ENCODE peak calls at places on chromosomes 1 and 21, in four cellular contexts. K, Y, U and O are unnamed samples.

GRCh38 chr1:18121072-18121820 is 13.6 kb downstream of the IGSF21 start:
- DNase-seq in U (no peak), K (no peak), Y (no peak), O (no peak)

GRCh38 chr1:198179556-198179981 is 22.8 kb downstream of the NEK7 start:
- DNase-seq in Y (no peak), K (peak; percentile 74), U (no peak), O (no peak)

GRCh38 chr1:186059311-186059710 is 315.7 kb downstream of the TPR start:
- DNase-seq in U (no peak), Y (no peak), K (peak; percentile 28), O (no peak)

GRCh38 chr1:200410566-200410878 is 686 bp upstream of the ZNF281 start:
- DNase-seq in K (no peak), U (no peak), Y (peak; percentile 75), O (no peak)

GRCh38 chr21:31554511-31555022 is 104.9 kb upstream of the SOD1 start:
- DNase-seq in U (no peak), Y (peak; percentile 63), K (peak; percentile 5), O (peak; percentile 57)

GRCh38 chr1:226953175-226953800 is 13.2 kb downstream of the COQ8A start:
- DNase-seq in K (peak; percentile 49), U (no peak), Y (no peak), O (no peak)

GRCh38 chr1:182198006-182198605 is 136.6 kb upstream of the ZNF648 start:
- DNase-seq in Y (no peak), U (no peak), K (no peak), O (no peak)

GRCh38 chr1:240739139-240739538 is 127.2 kb upstream of the GREM2 start:
- DNase-seq in Y (no peak), K (no peak), U (no peak), O (no peak)

GRCh38 chr1:203320546-203321272 is 15.4 kb downstream of the BTG2 start:
- DNase-seq in U (no peak), K (peak; percentile 63), Y (peak; percentile 84), O (no peak)

GRCh38 chr1:30087465-30087864 is 635.9 kb downstream of the MATN1 start:
- DNase-seq in Y (peak; percentile 72), K (no peak), U (peak; percentile 19), O (no peak)

GRCh38 chr1:248618878-248619277 is 16.0 kb downstream of the OR2T11 start:
- DNase-seq in U (no peak), K (peak; percentile 0), Y (no peak), O (no peak)

GRCh38 chr1:112818990-112819689 is 104.0 kb upstream of the PPM1J start:
- DNase-seq in K (peak; percentile 91), U (no peak), Y (no peak), O (no peak)

GRCh38 chr21:46199436-46200373 is 15.4 kb upstream of the SPATC1L start:
- DNase-seq in U (no peak), Y (no peak), K (peak; percentile 15), O (no peak)

GRCh38 chr1:29784276-29785136 is 548.2 kb downstream of the PTPRU start:
- DNase-seq in K (no peak), U (no peak), Y (no peak), O (no peak)

GRCh38 chr1:219549215-219549614 is 63.7 kb downstream of the ZC3H11B start:
- DNase-seq in U (no peak), Y (no peak), K (no peak), O (no peak)

DNA sequence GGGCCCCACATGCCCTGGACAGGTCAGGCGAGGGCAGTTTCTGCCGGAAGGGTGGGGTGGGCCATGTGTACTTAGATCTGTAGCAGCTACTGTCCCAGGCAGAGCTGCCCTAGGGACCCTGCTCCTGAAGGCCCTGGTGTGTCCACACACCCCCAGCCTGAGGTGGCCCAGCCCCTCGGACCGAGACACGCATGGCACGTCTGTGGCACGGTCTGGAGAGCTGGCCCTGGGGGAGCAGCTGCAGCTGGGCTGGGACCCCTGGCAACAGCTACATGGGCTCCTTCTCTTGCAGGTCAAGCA is 24.6 kb downstream of the PANK4 start:
- DNase-seq in K (no peak), U (no peak), Y (no peak), O (no peak)
- H2AK5ac ChIP-seq in K (no peak overlapping the region), U (no peak overlapping the region), Y (no peak overlapping the region), O (peak overlapping the region; percentile 70)

DNA sequence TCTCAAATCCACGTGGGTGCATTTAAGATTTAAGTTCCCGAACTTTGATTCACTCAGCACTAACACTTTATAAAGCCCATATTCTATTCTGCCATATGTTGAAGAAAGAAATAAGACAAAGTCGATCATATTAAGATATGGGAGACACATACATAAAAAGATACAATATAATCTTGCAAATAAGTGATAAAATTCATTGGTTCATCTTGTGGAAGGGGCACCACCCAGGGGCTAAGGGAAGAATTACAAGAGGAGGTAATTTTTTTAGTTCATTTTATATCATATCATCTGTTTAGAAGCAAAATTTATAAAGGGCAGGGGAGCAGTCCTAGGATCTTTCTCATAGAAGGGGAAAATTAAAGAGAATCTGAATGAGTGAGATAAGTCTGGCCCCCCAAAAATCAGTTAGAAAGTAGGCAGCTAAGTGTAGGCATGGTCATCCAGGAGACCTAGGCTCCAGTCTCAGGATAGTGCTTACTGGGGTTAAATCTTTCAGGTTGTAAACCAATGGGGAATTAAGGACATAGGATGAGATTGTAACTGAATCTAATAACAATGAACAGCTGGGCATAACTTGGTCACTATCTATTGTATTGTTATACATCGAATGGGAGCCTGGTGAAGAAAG is 124.2 kb upstream of the L1TD1 start:
- DNase-seq in U (no peak), Y (no peak), K (peak; percentile 13), O (no peak)
- H2BK120ac ChIP-seq in U (no peak overlapping the region), Y (no peak overlapping the region), K (no peak overlapping the region), O (no peak overlapping the region)

DNA sequence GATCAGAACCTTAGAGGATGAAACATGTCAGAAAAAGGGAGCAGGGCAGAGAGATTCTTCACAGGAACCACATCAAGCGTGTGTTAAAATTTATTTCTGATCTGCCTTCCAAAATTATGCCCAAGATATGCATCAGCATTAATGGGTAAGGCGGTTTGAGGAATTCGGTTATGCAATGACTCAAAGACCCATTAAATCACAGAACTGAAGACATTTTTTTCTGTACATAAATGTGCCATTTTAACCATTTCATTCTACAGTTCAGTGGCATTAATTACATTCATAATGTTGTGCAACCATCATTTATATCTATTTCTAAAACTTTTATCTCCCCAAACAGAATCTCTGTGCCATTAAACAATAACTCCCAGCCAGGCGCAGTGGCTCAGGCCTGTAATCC is 43.4 kb downstream of the CNST start:
- DNase-seq in Y (no peak), U (no peak), K (no peak), O (no peak)
- H3K4me2 ChIP-seq in Y (no peak overlapping the region), U (no peak overlapping the region), K (no peak overlapping the region), O (no peak overlapping the region)

GRCh38 chr1:212044851-212045250 is 9.3 kb downstream of the DTL start:
- DNase-seq in K (no peak), Y (no peak), U (no peak), O (no peak)
- H2AK5ac ChIP-seq in K (no peak overlapping the region), Y (no peak overlapping the region), U (no peak overlapping the region), O (no peak overlapping the region)

DNA sequence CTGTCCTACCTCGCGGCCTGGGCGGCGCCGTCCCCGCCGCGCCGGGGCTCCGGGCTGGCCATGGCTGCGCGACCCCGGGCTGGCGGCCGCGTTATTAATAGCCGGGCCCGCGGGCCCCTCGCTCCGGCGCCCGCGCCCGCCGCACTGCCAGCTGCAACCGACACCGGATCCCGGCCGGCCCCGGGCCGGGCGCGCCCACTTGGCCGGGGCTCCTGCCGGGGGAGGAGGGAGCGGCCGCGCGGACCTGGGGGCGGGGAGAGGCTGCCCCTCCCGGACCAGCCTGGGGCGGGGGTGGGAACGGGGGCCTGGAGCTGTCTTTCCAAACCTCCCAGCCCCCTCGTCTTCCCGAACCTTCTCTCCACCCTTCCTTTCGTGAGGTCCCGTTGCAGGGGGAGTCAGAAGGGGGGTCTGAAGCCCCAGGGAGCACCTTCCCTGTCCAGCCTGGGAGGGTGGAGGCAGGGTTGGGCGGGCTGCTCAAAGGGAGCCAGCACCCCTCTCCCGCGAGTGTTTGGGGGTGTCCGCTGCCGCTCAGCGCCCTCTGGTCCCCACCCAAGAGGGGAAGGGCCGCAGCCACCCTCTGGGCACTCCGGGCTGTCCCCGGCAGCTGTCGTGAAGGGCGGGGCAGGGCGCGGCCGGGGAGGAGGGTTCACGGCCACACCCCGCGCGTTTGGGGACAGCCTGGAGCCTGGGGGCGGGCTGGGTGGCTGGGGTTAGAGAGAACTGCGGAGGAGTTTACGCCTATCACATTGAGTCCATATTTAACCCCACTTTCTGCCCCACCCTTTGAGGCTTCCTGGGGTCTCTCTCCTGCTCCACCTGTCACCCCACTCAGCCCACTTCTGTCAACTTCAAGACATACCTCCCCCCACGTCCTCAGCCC is at the start of gene SYNC:
- DNase-seq in K (peak; percentile 78), Y (no peak), U (no peak), O (no peak)
- H2BK120ac ChIP-seq in K (peak within 1 kb of the TSS; percentile 99), Y (no peak within 1 kb of the TSS), U (no peak within 1 kb of the TSS), O (no peak within 1 kb of the TSS)

GRCh38 chr1:48807599-48808260 is 31.0 kb upstream of the BEND5 start:
- DNase-seq in Y (no peak), U (no peak), K (no peak), O (no peak)
- H3K4me2 ChIP-seq in Y (no peak overlapping the region), U (no peak overlapping the region), K (no peak overlapping the region), O (no peak overlapping the region)

GRCh38 chr1:234854648-234855039 is 244.7 kb upstream of the IRF2BP2 start:
- DNase-seq in Y (no peak), U (no peak), K (no peak), O (no peak)
- H2AK5ac ChIP-seq in Y (no peak overlapping the region), U (no peak overlapping the region), K (no peak overlapping the region), O (no peak overlapping the region)

GRCh38 chr1:93770640-93771039 is 89.0 kb upstream of the BCAR3 start:
- DNase-seq in U (no peak), Y (no peak), K (peak; percentile 27), O (peak; percentile 11)

GRCh38 chr1:93769767-93770166 is 88.1 kb upstream of the BCAR3 start:
- DNase-seq in K (no peak), Y (no peak), U (no peak), O (no peak)

GRCh38 chr1:93766451-93766850 is 84.8 kb upstream of the BCAR3 start:
- DNase-seq in U (no peak), Y (no peak), K (no peak), O (no peak)

GRCh38 chr1:93771843-93772242 is 90.2 kb upstream of the BCAR3 start:
- DNase-seq in U (no peak), Y (no peak), K (no peak), O (no peak)

DNA sequence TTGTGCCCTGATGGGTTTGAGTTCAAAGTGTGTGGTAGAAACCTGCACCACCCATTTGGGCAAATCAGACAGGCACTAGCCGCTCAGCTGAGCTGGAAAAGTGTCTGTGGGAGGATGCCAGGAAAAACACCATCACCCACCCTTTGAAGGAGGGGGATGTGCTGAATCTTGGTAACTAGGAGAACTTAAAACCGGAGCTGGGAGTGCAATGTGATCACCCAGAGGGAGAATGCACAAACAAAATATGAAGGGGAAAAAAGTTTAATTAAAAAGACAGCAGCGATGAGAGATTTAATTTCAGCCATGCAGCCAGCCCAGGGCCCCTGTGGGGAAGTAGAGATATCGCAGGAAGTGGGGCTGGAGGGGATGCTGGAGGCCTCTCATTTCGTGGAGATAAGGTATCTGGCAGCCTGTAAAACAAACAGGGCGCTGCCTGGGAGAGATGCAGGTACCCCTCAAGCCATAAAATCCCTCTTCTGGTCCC is 86.8 kb upstream of the BCAR3 start:
- DNase-seq in K (no peak), U (no peak), Y (no peak), O (no peak)
- H2BK120ac ChIP-seq in K (no peak overlapping the region), U (no peak overlapping the region), Y (no peak overlapping the region), O (no peak overlapping the region)